ENCODE peak calls at places on chromosome 3, in four cellular contexts. F is mesendoderm, W is IMR-90, L is H1. A is an unnamed sample. For H3K4me1, the result is how much of the 10 kb centered on the place peaks cover.

GRCh38 chr3:184557348-184557950 is 4.1 kb upstream of the EPHB3 start:
- DNase-seq in F (no peak), W (no peak), L (no peak), A (no peak)

GRCh38 chr3:103210583-103210982 is 775.8 kb downstream of the ZPLD1 start:
- DNase-seq in F (no peak), W (no peak), L (no peak), A (no peak)

GRCh38 chr3:114408763-114409162 is 114.9 kb downstream of the TIGIT start:
- DNase-seq in F (peak), W (no peak), L (no peak), A (no peak)

GRCh38 chr3:197711973-197712707 is 24.6 kb downstream of the RUBCN start:
- DNase-seq in F (peak), W (peak), L (peak), A (peak)

GRCh38 chr3:110664148-110664547 is 407.5 kb upstream of the NECTIN3 start:
- DNase-seq in F (no peak), W (no peak), L (no peak), A (no peak)

GRCh38 chr3:171744055-171744741 is 66.1 kb downstream of the PLD1 start:
- DNase-seq in F (no peak), W (no peak), L (no peak), A (no peak)

GRCh38 chr3:119602676-119603075 is 5.0 kb downstream of the PLA1A start:
- DNase-seq in F (no peak), W (no peak), L (no peak), A (no peak)

GRCh38 chr3:123521179-123521969 is 63.5 kb downstream of the HACD2 start:
- DNase-seq in F (no peak), W (peak), L (no peak), A (no peak)

GRCh38 chr3:139107424-139108252 is 62.9 kb upstream of the PRR23C start:
- DNase-seq in F (no peak), W (no peak), L (no peak), A (peak)

GRCh38 chr3:8266679-8267267 is 234.8 kb upstream of the LMCD1 start:
- DNase-seq in F (no peak), W (no peak), L (no peak), A (no peak)

GRCh38 chr3:161395115-161395514 is 23.8 kb upstream of the SPTSSB start:
- DNase-seq in F (no peak), W (no peak), L (no peak), A (no peak)

GRCh38 chr3:139928708-139929505 is 6.1 kb upstream of the CLSTN2 start:
- DNase-seq in F (no peak), W (no peak), L (no peak), A (no peak)

GRCh38 chr3:43473737-43474136 is 148.1 kb downstream of the ANO10 start:
- DNase-seq in F (no peak), W (no peak), L (no peak), A (no peak)

GRCh38 chr3:42369304-42369703 is 41.1 kb downstream of the LYZL4 start:
- DNase-seq in F (peak), W (no peak), L (no peak), A (no peak)

GRCh38 chr3:14537590-14538450 is 2.3 kb downstream of the GRIP2 start:
- DNase-seq in F (peak), W (no peak), L (no peak), A (no peak)

GRCh38 chr3:84128024-84128423 is 830.8 kb upstream of the CADM2 start:
- DNase-seq in F (no peak), W (no peak), L (no peak), A (no peak)

GRCh38 chr3:117750674-117751073 is 1041.1 kb downstream of the TUSC7 start:
- DNase-seq in F (no peak), W (no peak), L (no peak), A (no peak)

GRCh38 chr3:4981688-4982494 is 2.7 kb downstream of the BHLHE40 start:
- DNase-seq in F (peak), W (peak), L (no peak), A (no peak)

GRCh38 chr3:12044860-12045259 is 40.7 kb downstream of the SYN2 start:
- DNase-seq in F (no peak), W (no peak), L (no peak), A (no peak)

GRCh38 chr3:170839518-170840100 is 30.4 kb downstream of the RPL22L1 start:
- DNase-seq in F (peak), W (peak), L (no peak), A (no peak)

GRCh38 chr3:119240582-119241434 is at the start of gene B4GALT4:
- DNase-seq in F (peak), W (peak), L (peak), A (peak)

GRCh38 chr3:181488536-181488935 is 223.2 kb upstream of the SOX2 start:
- DNase-seq in F (no peak), W (no peak), L (no peak), A (no peak)

GRCh38 chr3:128076783-128077624 is 24.8 kb downstream of the SEC61A1 start:
- DNase-seq in F (no peak), W (no peak), L (no peak), A (no peak)

GRCh38 chr3:159675285-159675684 is 313.4 kb upstream of the IL12A start:
- DNase-seq in F (no peak), W (no peak), L (no peak), A (no peak)

GRCh38 chr3:102069211-102069662 is 219.9 kb downstream of the NFKBIZ start:
- DNase-seq in F (no peak), W (peak), L (no peak), A (no peak)

GRCh38 chr3:120892921-120893320 is 15.1 kb upstream of the STXBP5L start:
- DNase-seq in F (no peak), W (no peak), L (no peak), A (no peak)

GRCh38 chr3:124778061-124778460 is 47.8 kb downstream of the UMPS start:
- DNase-seq in F (no peak), W (no peak), L (no peak), A (no peak)
- H3K4me1 ChIP-seq in F (under half), W (under half), L (under half), A (under half)

DNA sequence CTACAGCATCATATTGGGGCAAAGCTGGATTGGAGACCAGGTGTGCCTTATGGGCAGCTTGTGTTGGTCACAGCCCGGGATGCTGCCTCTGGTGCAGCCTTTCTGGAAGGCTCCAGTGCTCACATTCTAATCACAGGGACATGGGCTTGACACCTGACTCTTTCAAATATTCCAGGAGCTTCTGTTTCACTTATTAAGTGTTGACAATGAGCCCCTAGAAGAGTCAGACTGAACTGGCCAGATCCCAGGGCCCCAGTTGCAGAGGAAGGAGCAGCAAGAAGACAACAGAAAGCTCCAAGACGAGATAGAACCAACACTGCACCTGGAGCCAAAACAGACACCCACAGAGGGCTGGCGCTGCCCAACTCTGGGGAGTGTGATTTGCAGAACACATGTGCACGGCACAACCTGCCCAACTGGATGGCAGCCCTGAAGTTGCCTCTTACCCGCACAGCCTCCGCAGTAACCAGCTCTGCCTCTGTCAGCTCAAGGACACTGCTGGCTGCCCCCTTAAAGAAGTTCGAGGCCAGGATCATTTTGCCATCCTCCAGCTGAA is 30.3 kb downstream of the ALDH1L1 start:
- DNase-seq in F (no peak), W (no peak), L (peak), A (no peak)
- H4K5ac ChIP-seq in F (no peak), W (no peak), L (no peak), A (no peak)

GRCh38 chr3:46280105-46280797 is 38.0 kb downstream of the CCR3 start:
- DNase-seq in F (no peak), W (peak), L (no peak), A (no peak)

GRCh38 chr3:46276497-46277099 is 34.3 kb downstream of the CCR3 start:
- DNase-seq in F (peak), W (no peak), L (peak), A (peak)

GRCh38 chr3:46278816-46279672 is 36.8 kb downstream of the CCR3 start:
- DNase-seq in F (no peak), W (no peak), L (no peak), A (no peak)

GRCh38 chr3:46282041-46282440 is 39.8 kb downstream of the CCR3 start:
- DNase-seq in F (no peak), W (no peak), L (no peak), A (no peak)

DNA sequence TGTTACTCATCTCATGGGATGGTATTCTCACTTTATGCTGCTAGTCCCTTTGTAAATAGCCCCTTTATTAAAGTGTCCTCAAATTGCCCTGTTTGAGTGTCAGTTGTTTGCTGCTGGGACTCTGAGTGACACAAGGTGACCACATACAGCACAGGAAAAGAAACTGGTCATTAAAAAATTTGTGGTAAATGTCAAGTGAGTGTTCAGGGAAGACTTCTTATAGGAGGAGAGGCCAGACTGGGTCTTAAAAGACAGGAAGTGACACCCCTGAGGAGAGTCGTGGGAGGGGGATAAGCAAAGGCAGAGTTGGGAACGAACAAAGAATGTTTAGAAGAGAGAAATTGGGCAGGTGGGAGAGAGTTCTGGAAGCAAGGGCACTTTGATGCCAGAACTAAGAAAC is 35.2 kb downstream of the CCR3 start:
- DNase-seq in F (no peak), W (no peak), L (no peak), A (no peak)
- H3K4me1 ChIP-seq in F (under half), W (under half), L (under half), A (under half)

GRCh38 chr3:41007399-41007798 is 191.9 kb upstream of the CTNNB1 start:
- DNase-seq in F (no peak), W (no peak), L (no peak), A (no peak)
- H4K5ac ChIP-seq in F (no peak), W (no peak), L (no peak), A (no peak)

GRCh38 chr3:25472747-25473146 is 44.7 kb downstream of the RARB start:
- DNase-seq in F (no peak), W (no peak), L (no peak), A (no peak)
- H3K4me1 ChIP-seq in F (under half), W (under half), L (under half), A (under half)

GRCh38 chr3:157155591-157155990 is 4.4 kb downstream of the CCNL1 start:
- DNase-seq in F (no peak), W (no peak), L (no peak), A (no peak)

GRCh38 chr3:157152438-157152837 is 7.5 kb downstream of the CCNL1 start:
- DNase-seq in F (no peak), W (no peak), L (no peak), A (no peak)

GRCh38 chr3:157152930-157153329 is 7.0 kb downstream of the CCNL1 start:
- DNase-seq in F (no peak), W (no peak), L (no peak), A (no peak)

GRCh38 chr3:157156844-157157635 is 2.9 kb downstream of the CCNL1 start:
- DNase-seq in F (peak), W (peak), L (no peak), A (no peak)

GRCh38 chr3:157154563-157155333 is 5.2 kb downstream of the CCNL1 start:
- DNase-seq in F (no peak), W (no peak), L (no peak), A (no peak)
- H4K5ac ChIP-seq in F (no peak), W (no peak), L (no peak), A (no peak)

GRCh38 chr3:30632521-30632920 is 26.1 kb downstream of the TGFBR2 start:
- DNase-seq in F (no peak), W (no peak), L (no peak), A (no peak)

GRCh38 chr3:30630238-30631030 is 24.0 kb downstream of the TGFBR2 start:
- DNase-seq in F (no peak), W (no peak), L (no peak), A (no peak)

GRCh38 chr3:30633718-30634117 is 27.3 kb downstream of the TGFBR2 start:
- DNase-seq in F (no peak), W (no peak), L (no peak), A (no peak)

GRCh38 chr3:30631237-30631961 is 25.0 kb downstream of the TGFBR2 start:
- DNase-seq in F (no peak), W (no peak), L (no peak), A (no peak)

GRCh38 chr3:30632065-30632464 is 25.7 kb downstream of the TGFBR2 start:
- DNase-seq in F (no peak), W (no peak), L (no peak), A (no peak)
- H3K4me1 ChIP-seq in F (under half), W (under half), L (under half), A (under half)

GRCh38 chr3:68999605-69000004 is 13.9 kb downstream of the EOGT start:
- DNase-seq in F (no peak), W (peak), L (no peak), A (no peak)
- H4K5ac ChIP-seq in F (no peak), W (peak), L (no peak), A (no peak)

A was measured in H9.